ENCODE peak calls at places on chromosomes 2 and 18, in six cellular contexts. X, Q, G, B, H and R are unnamed samples. For H3K4me1, the result is how much of the 10 kb centered on the place peaks cover.

GRCh38 chr2:136005462-136006205 is 20.2 kb upstream of the DARS1 start:
- DNase-seq in X (no peak), Q (no peak), G (no peak), B (no peak), H (no peak), R (no peak)

GRCh38 chr2:8614646-8615045 is 67.2 kb upstream of the ID2 start:
- DNase-seq in X (no peak), Q (no peak), G (no peak), B (no peak), H (no peak), R (no peak)

GRCh38 chr18:32576296-32576916 is 105.7 kb upstream of the GAREM1 start:
- DNase-seq in X (no peak), Q (peak), G (no peak), B (peak), H (no peak), R (no peak)

GRCh38 chr18:79400091-79400590 is 4.4 kb downstream of the NFATC1 start:
- DNase-seq in X (peak), Q (no peak), G (no peak), B (no peak), H (no peak), R (no peak)

GRCh38 chr2:32611366-32611765 is 16.5 kb upstream of the TTC27 start:
- DNase-seq in X (peak), Q (no peak), G (no peak), B (peak), H (no peak), R (no peak)

GRCh38 chr2:211469660-211470059 is 913.3 kb downstream of the CPS1 start:
- DNase-seq in X (no peak), Q (no peak), G (no peak), B (no peak), H (no peak), R (no peak)

GRCh38 chr2:11967946-11968465 is 221.6 kb downstream of the LPIN1 start:
- DNase-seq in X (peak), Q (peak), G (no peak), B (no peak), H (no peak), R (no peak)

GRCh38 chr2:144801766-144802165 is 281.8 kb upstream of the ZEB2 start:
- DNase-seq in X (no peak), Q (no peak), G (no peak), B (no peak), H (no peak), R (no peak)

GRCh38 chr18:3441290-3441689 is 8.7 kb upstream of the TGIF1 start:
- DNase-seq in X (no peak), Q (peak), G (no peak), B (peak), H (no peak), R (no peak)
- TF ChIP-seq SIN3A in X (no peak), Q (no peak), G (no peak), B (no peak), H (no peak), R (no peak)

GRCh38 chr2:178280261-178280852 is 86.0 kb downstream of the OSBPL6 start:
- DNase-seq in X (peak), Q (peak), G (no peak), B (peak), H (peak), R (peak)
- TF ChIP-seq REST in X (no peak), Q (no peak), G (no peak), B (no peak), H (no peak), R (no peak)

DNA sequence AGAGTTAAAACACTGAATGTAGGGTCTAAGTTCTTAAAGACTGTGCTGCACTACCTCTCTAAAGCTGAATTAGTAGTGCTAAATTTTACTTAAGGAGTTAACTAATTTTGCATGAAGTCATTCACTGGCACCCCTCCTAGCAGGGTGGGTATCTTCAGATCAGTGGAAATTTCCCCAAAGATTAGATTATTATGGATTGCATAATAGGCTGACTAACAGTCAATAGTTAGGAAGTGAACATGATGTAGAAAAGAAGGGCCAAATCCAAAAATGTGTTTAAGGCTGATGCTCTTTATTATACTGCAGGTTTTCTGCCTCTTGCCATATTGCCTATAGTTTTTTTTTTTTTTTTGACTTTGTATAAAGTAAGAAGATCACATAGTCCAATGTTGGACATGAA is 5.2 kb downstream of the ZNF638 start:
- DNase-seq in X (no peak), Q (no peak), G (no peak), B (no peak), H (no peak), R (no peak)
- H3K4me1 ChIP-seq in X (under half), Q (under half), G (under half), B (half or more), H (under half), R (under half)

GRCh38 chr2:234683950-234684349 is 187.1 kb upstream of the ARL4C start:
- DNase-seq in X (no peak), Q (no peak), G (no peak), B (no peak), H (no peak), R (no peak)
- TF ChIP-seq SIN3A in X (no peak), Q (no peak), G (no peak), B (no peak), H (no peak), R (no peak)

DNA sequence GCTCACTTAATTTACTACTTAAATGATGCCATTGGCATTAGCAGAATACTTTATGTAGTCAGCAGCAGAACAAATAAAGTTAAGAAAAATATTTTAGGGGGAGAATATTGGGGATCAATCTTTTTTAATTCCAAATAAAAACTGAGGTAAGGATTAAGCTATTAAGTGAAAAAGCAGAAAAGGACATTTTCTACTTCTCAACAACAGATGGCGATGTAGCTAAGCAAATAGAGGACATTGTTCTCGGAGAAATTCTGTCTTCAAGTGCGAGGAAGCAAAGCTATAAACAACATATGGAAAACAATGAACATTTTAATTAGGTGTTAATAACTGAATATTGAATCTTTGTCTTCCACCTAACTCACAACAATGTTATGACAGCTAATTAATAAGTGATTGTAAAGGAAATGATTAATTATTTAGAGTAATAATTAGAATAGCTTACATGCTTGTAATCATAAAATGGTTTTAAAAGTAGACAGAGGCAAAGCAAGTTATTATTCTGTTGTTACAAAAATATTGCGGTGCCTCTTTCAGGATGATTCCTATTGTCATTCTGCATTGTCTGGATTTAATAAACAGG is 32.8 kb upstream of the CCDC93 start:
- DNase-seq in X (peak), Q (peak), G (no peak), B (peak), H (peak), R (no peak)
- TF ChIP-seq REST in X (no peak), Q (no peak), G (no peak), B (no peak), H (no peak), R (no peak)

GRCh38 chr2:201185863-201186262 is 2.9 kb downstream of the CASP10 start:
- DNase-seq in X (no peak), Q (no peak), G (no peak), B (no peak), H (no peak), R (no peak)
- H3K4me1 ChIP-seq in X (under half), Q (under half), G (under half), B (half or more), H (under half), R (under half)

DNA sequence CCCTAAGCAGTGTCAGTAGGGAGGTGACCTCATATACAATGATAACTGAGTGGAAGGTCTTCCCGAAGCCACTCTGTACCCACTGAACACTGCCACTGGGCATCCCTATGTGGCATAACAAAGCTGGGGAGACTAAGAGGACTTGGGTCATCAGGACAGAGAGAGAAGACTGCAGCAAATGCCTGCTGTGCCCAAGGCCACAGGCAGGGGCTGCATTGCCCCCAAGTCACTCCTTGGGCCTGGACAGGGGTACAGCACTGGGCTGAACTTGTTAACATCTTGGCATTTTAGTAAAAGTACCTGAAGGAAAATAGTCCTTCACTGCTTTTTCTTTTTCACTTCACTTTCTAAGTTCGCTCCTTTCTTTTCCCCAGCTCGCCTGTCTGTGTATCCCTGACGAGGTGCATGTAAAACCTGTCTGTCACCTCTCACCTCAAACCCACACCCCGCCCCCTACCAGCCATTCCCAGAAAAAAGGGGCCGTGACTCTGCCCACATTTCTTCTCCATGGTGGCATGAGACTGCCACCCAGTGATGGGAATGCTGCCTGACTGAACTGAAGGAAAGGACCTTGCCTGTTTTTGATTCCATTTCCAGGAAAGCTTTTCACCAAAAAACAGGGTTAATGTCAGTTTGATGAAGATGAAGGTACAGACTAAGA is 62.9 kb downstream of the MTHFD2 start:
- DNase-seq in X (no peak), Q (peak), G (no peak), B (peak), H (peak), R (no peak)
- TF ChIP-seq SIN3A in X (no peak), Q (no peak), G (no peak), B (no peak), H (no peak), R (no peak)

GRCh38 chr2:37080674-37081073 is 3.5 kb downstream of the HEATR5B start:
- DNase-seq in X (no peak), Q (no peak), G (no peak), B (no peak), H (no peak), R (no peak)

GRCh38 chr2:37090019-37090477 is 5.7 kb downstream of the GPATCH11 start:
- DNase-seq in X (no peak), Q (no peak), G (peak), B (no peak), H (no peak), R (no peak)

GRCh38 chr2:37084797-37085196 is 479 bp downstream of the GPATCH11 start:
- DNase-seq in X (no peak), Q (no peak), G (no peak), B (no peak), H (no peak), R (no peak)

GRCh38 chr2:37083873-37084792 is at the start of the genes GPATCH11 and HEATR5B:
- DNase-seq in X (peak), Q (peak), G (peak), B (peak), H (peak), R (peak)

DNA sequence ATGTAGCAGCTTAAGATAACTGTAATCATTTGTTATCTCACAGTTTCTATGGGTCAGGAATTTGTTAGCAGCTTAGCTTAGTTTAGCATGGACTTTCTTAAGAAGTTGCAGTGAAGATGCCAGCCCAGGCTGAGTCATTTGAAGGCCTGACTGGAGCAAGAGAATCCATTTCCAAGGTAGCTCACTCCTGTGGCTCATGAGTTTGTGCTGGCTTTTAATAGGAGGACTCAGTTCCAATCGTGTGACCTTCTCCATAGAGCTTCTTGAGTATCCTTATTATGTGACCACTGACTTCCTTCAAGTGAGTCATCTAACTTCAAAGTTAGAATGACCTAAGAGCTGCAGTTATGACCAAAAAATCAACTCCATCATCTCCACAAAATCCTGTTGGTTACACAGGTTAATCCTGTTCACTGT is 1.4 kb downstream of the GPATCH11 start:
- DNase-seq in X (no peak), Q (no peak), G (no peak), B (no peak), H (no peak), R (no peak)
- TF ChIP-seq REST in X (no peak), Q (no peak), G (no peak), B (no peak), H (no peak), R (no peak)

GRCh38 chr2:196955036-196955435 is 28.5 kb upstream of the PGAP1 start:
- DNase-seq in X (no peak), Q (no peak), G (no peak), B (no peak), H (no peak), R (no peak)
- H3K4me1 ChIP-seq in X (under half), Q (under half), G (under half), B (under half), H (under half), R (under half)